ENCODE peak calls at places on chromosomes 5 and 9, in seven cellular contexts. V is HepG2, W is K562, L is GM12878, N is A549, X is stomach, E is tibial nerve. I is an unnamed sample.

GRCh38 chr5:169847519-169847918 is 132.8 kb downstream of the INSYN2B start:
- DNase-seq in V (no peak), W (no peak), L (no peak), N (no peak), X (no peak), E (no peak), I (no peak)

GRCh38 chr9:134770972-134771971 is 109.3 kb upstream of the FCN2 start:
- DNase-seq in V (no peak), W (peak; percentile 16), L (peak; percentile 34), N (no peak), X (no peak), E (no peak), I (no peak)

GRCh38 chr5:3625626-3626025 is 30.0 kb downstream of the IRX1 start:
- DNase-seq in V (no peak), W (no peak), L (no peak), N (no peak), X (no peak), E (no peak), I (no peak)

GRCh38 chr5:133849116-133849515 is 119.3 kb downstream of the C5orf15 start:
- DNase-seq in V (no peak), W (no peak), L (no peak), N (no peak), X (peak; percentile 15), E (no peak), I (no peak)

GRCh38 chr5:134637106-134637721 is 4.6 kb upstream of the SAR1B start:
- DNase-seq in V (no peak), W (no peak), L (no peak), N (no peak), X (peak; percentile 54), E (no peak), I (no peak)

GRCh38 chr5:945691-946541 is 53.2 kb downstream of the TRIP13 start:
- DNase-seq in V (no peak), W (no peak), L (no peak), N (no peak), X (no peak), E (no peak), I (no peak)

GRCh38 chr9:15513335-15513734 is 2.6 kb upstream of the PSIP1 start:
- DNase-seq in V (peak; percentile 32), W (peak; percentile 16), L (no peak), N (peak; percentile 53), X (no peak), E (no peak), I (peak; percentile 23)

GRCh38 chr5:72160959-72161358 is 53.7 kb downstream of the MAP1B start:
- DNase-seq in V (no peak), W (no peak), L (no peak), N (no peak), X (no peak), E (no peak), I (no peak)

GRCh38 chr5:350355-350754 is 28.8 kb downstream of the AHRR start:
- DNase-seq in V (peak; percentile 9), W (peak; percentile 21), L (no peak), N (peak; percentile 18), X (no peak), E (no peak), I (no peak)

GRCh38 chr5:123538670-123539459 is 26.9 kb downstream of the CSNK1G3 start:
- DNase-seq in V (no peak), W (no peak), L (no peak), N (peak; percentile 9), X (no peak), E (no peak), I (no peak)

GRCh38 chr9:109588415-109588814 is 90.3 kb upstream of the PTPN3 start:
- DNase-seq in V (no peak), W (no peak), L (no peak), N (no peak), X (no peak), E (no peak), I (no peak)

GRCh38 chr9:130555968-130556367 is 23.4 kb upstream of the FUBP3 start:
- DNase-seq in V (no peak), W (no peak), L (no peak), N (no peak), X (no peak), E (no peak), I (no peak)

GRCh38 chr9:69760278-69760610 is 433 bp upstream of the PTAR1 start:
- DNase-seq in V (no peak), W (no peak), L (no peak), N (no peak), X (no peak), E (peak; percentile 18), I (no peak)

GRCh38 chr5:39394946-39395345 is 29.8 kb downstream of the DAB2 start:
- DNase-seq in V (no peak), W (no peak), L (no peak), N (no peak), X (no peak), E (no peak), I (no peak)

DNA sequence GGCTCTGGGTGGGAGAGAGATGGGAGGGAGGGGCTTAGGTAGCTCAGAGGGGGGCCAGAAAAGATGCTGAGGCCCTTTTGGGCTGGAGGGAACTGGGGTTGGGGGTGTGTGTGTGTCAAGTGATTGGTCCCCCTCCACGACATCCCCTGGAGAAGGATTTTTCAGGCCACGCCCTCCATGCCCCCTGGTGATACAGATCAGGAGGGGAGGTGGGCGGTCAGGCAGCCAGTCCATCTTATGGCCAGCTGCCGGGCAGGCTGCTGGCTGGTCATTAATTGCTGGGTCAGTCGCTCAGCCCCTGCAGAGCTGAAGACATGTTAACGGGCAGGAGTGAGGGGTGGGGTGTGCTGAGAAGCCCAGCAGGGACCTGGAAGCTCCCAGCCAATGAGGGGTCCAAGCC is 19.4 kb downstream of the PDGFRB start:
- DNase-seq in V (no peak), W (no peak), L (no peak), N (no peak), X (no peak), E (no peak), I (no peak)
- H3K27ac ChIP-seq in V (no peak overlapping the region), W (no peak overlapping the region), L (no peak overlapping the region), N (peak overlapping the region; percentile 93), X (peak overlapping the region; percentile 83), E (peak overlapping the region; percentile 99), I (peak overlapping the region; percentile 92)

GRCh38 chr9:72577212-72577753 is 55.9 kb downstream of the TMC1 start:
- DNase-seq in V (no peak), W (no peak), L (no peak), N (peak; percentile 83), X (no peak), E (peak; percentile 43), I (no peak)
- TF ChIP-seq EP300 in V (no peak), W (no peak), L (no peak), N (peak; percentile 54), X (no peak), E (no peak), I (no peak)

GRCh38 chr5:94992325-94992724 is 292.6 kb downstream of the MCTP1 start:
- DNase-seq in V (no peak), W (no peak), L (no peak), N (no peak), X (no peak), E (no peak), I (no peak)

GRCh38 chr5:94993501-94993900 is 291.4 kb downstream of the MCTP1 start:
- DNase-seq in V (no peak), W (no peak), L (no peak), N (no peak), X (no peak), E (no peak), I (no peak)

GRCh38 chr5:94994465-94994996 is 290.4 kb downstream of the MCTP1 start:
- DNase-seq in V (no peak), W (no peak), L (no peak), N (no peak), X (peak; percentile 28), E (no peak), I (no peak)
- H3K27ac ChIP-seq in V (no peak overlapping the region), W (no peak overlapping the region), L (no peak overlapping the region), N (no peak overlapping the region), X (no peak overlapping the region), E (no peak overlapping the region), I (no peak overlapping the region)

DNA sequence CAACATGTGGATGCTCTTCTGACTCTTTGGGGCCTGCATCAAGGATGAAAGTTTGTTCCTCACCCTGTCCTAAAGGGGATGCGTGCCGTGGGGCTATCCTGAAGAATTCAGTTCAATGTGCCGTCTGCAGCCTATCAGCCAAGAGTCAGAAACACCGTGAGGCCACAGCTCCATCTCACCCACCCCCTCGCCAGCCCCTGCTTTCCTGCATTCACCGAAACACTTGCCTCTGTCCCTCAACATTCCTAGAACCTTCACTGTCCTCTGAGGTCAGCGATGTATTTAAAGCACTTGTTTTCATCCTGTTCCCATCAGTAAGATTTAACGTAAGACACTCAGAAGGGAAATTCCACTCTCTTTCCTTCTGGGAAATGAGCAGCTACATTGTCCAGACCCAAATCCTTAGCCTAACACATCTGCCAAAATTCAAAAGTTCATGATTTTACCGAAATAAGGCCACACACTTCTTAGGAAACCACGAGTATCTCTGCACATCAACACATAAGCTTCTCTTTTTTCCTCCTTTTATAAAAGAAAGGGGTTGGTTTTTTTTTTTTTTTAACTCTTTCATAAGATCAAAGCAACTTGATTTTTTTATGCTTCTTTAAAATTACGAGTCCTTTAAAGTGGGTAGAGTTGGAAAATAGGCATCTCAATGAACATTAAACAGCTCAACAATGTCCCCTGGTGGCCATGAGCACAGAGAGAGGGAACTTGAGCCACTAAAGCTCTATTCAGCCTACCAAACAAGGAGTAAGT is 100.7 kb downstream of the SUSD1 start:
- DNase-seq in V (peak; percentile 40), W (no peak), L (peak; percentile 84), N (peak; percentile 77), X (peak; percentile 72), E (peak; percentile 87), I (peak; percentile 73)
- TF ChIP-seq EP300 in V (no peak), W (no peak), L (no peak), N (no peak), X (peak; percentile 82), E (peak; percentile 69), I (peak; percentile 92)

GRCh38 chr5:159785639-159786038 is 130.6 kb upstream of the ADRA1B start:
- DNase-seq in V (no peak), W (no peak), L (no peak), N (no peak), X (no peak), E (no peak), I (no peak)

GRCh38 chr5:159787837-159788236 is 128.4 kb upstream of the ADRA1B start:
- DNase-seq in V (no peak), W (no peak), L (no peak), N (no peak), X (no peak), E (no peak), I (no peak)

GRCh38 chr5:159784993-159785392 is 131.3 kb upstream of the ADRA1B start:
- DNase-seq in V (no peak), W (no peak), L (no peak), N (no peak), X (no peak), E (no peak), I (no peak)

GRCh38 chr5:159786901-159787691 is 129.2 kb upstream of the ADRA1B start:
- DNase-seq in V (no peak), W (no peak), L (no peak), N (no peak), X (no peak), E (peak; percentile 76), I (peak; percentile 46)

GRCh38 chr5:159786201-159786600 is 130.1 kb upstream of the ADRA1B start:
- DNase-seq in V (no peak), W (no peak), L (no peak), N (no peak), X (no peak), E (no peak), I (no peak)
- H3K27ac ChIP-seq in V (no peak overlapping the region), W (no peak overlapping the region), L (no peak overlapping the region), N (no peak overlapping the region), X (peak overlapping the region; percentile 38), E (no peak overlapping the region), I (no peak overlapping the region)

I was measured in ovary.